ENCODE peak calls at places on chromosomes 4 and X, in nine cellular contexts. B is coronary artery, P is psoas muscle, V is H9, A is endodermal cell, T is body of pancreas, I is spleen, E is brain microvascular endothelial cell, K is tibial nerve. G is an unnamed sample.

GRCh38 chr4:52037730-52038108 is 380 bp downstream of the SGCB start:
- DNase-seq in B (peak), P (peak), V (peak), A (peak), T (no peak), I (no peak), E (no peak), K (no peak), G (peak)

GRCh38 chr4:70858454-70858853 is 18.8 kb upstream of the GRSF1 start:
- DNase-seq in B (no peak), P (no peak), V (no peak), A (no peak), T (no peak), I (no peak), E (no peak), K (no peak), G (no peak)

GRCh38 chr4:76993787-76994641 is 44.5 kb downstream of the SEPTIN11 start:
- DNase-seq in B (no peak), P (no peak), V (no peak), A (no peak), T (peak), I (no peak), E (no peak), K (no peak), G (no peak)

GRCh38 chrX:107483976-107484726 is 34.7 kb downstream of the FRMPD3 start:
- DNase-seq in B (no peak), P (peak), V (peak), A (peak), T (no peak), I (no peak), E (no peak), K (no peak), G (peak)

GRCh38 chr4:53571936-53572580 is 19.2 kb downstream of the LNX1 start:
- DNase-seq in B (no peak), P (no peak), V (no peak), A (no peak), T (no peak), I (no peak), E (no peak), K (no peak), G (no peak)

GRCh38 chr4:138401330-138401729 is 159.2 kb upstream of the SLC7A11 start:
- DNase-seq in B (no peak), P (peak), V (no peak), A (no peak), T (peak), I (no peak), E (no peak), K (no peak), G (no peak)

GRCh38 chr4:23788460-23788859 is 101.4 kb downstream of the PPARGC1A start:
- DNase-seq in B (no peak), P (no peak), V (no peak), A (no peak), T (peak), I (no peak), E (no peak), K (no peak), G (no peak)

GRCh38 chr4:140309124-140309870 is 64.1 kb upstream of the SCOC start:
- DNase-seq in B (no peak), P (no peak), V (peak), A (peak), T (no peak), I (no peak), E (peak), K (no peak), G (no peak)

GRCh38 chr4:67288964-67289363 is 256.3 kb downstream of the CENPC start:
- DNase-seq in B (no peak), P (no peak), V (peak), A (peak), T (no peak), I (no peak), E (peak), K (no peak), G (peak)

GRCh38 chr4:38449506-38450174 is 214.4 kb upstream of the KLF3 start:
- DNase-seq in B (no peak), P (no peak), V (peak), A (peak), T (peak), I (no peak), E (no peak), K (no peak), G (no peak)

GRCh38 chrX:74118503-74118902 is 185.5 kb upstream of the ZCCHC13 start:
- DNase-seq in B (no peak), P (no peak), V (no peak), A (no peak), T (no peak), I (no peak), E (no peak), K (no peak), G (no peak)

DNA sequence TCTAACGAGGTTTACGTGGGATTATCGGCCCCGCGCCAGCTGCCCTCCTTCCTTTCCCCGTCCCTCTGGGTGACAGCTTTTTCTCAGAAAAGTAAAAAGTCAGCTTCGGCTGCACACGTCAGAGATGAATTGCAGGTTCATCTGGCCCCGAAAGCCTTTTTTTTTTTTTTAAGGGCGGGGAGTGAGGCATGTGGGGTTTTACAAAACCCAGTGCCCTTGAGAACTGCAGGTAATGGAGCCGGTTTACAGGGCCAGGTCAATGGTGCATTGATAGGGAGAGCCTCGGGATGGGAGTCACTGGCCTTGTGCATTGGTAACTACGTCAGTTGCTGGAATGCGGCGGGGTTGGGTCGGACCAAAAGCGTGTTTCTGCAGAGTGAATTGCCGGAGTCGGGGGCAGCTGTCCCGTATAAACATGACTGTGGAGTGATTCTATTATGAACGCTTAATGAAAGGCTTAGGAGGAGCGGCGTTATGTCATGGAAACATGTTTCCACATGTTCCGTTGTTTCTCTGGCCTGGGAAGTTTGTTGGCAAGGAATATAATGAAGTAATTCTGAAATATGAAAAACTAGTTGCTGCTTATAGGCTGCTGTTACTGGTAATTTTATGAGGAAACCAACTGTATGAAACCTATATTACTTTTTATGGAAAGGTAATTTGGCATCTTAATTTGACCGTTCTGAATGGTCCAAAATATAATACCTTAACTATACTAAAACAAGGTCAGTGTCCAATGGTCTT is 1.1 kb downstream of the HSPA4L start:
- DNase-seq in B (peak), P (peak), V (peak), A (peak), T (peak), I (peak), E (peak), K (peak), G (peak)
- TF ChIP-seq CTCF in B (no peak), P (no peak), V (no peak), A (no peak), T (no peak), I (no peak), E (no peak), K (no peak), G (no peak)

GRCh38 chrX:30979271-30979670 is 90.2 kb upstream of the TAB3 start:
- DNase-seq in B (no peak), P (no peak), V (no peak), A (no peak), T (no peak), I (no peak), E (no peak), K (no peak), G (no peak)
- H3K27ac ChIP-seq in B (no peak), P (no peak), V (no peak), A (no peak), T (no peak), I (no peak), E (no peak), K (no peak), G (no peak)

GRCh38 chr4:27096142-27096824 is 235.6 kb downstream of the STIM2 start:
- DNase-seq in B (no peak), P (no peak), V (no peak), A (peak), T (no peak), I (no peak), E (no peak), K (no peak), G (no peak)
- TF ChIP-seq CTCF in B (no peak), P (no peak), V (peak), A (peak), T (no peak), I (no peak), E (no peak), K (no peak), G (no peak)

DNA sequence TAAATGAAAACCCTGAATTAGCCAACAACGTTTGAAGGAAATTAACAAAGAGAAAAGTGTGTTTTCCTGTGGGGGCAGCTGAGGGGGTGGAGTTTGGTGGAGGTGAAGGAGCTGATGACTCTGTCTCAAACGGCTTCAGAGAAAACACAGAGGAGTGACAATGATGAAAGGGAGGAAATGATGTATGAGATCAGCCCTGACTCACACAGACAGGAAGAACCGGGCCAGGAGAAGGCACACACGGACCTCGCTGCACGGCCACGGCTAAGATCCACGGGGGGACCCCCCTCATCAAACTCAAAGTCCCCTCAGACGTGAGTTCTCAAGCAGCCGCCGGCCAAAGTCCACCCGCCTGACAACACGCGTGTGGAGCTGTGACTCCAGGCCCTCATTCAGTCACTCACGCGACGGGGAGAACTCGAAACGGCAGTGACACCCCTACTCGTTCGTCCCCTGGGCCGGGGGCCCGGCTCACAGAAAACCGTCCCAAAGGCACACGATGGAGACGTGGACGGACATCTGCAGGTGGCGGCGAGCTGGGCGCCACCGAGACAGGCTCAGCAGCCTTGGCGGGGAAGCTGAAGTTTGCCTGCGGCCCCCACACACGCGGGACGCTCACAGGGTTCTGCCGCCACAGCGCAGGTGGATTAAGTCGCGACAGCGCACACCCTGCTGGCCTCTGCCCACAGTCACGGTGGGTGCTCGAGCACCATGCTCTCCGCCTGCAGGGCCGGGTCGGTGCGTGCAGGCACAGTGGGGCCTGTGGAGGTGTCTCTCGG is 28.8 kb downstream of the PPP2R3B start:
- DNase-seq in B (no peak), P (no peak), V (no peak), A (no peak), T (no peak), I (peak), E (peak), K (no peak), G (no peak)
- H3K27ac ChIP-seq in B (no peak), P (no peak), V (no peak), A (no peak), T (no peak), I (peak), E (no peak), K (no peak), G (no peak)

GRCh38 chrX:137430301-137430700 is 135.6 kb upstream of the ZIC3 start:
- DNase-seq in B (no peak), P (no peak), V (peak), A (peak), T (no peak), I (no peak), E (no peak), K (no peak), G (no peak)

GRCh38 chrX:137428777-137429564 is 137.0 kb upstream of the ZIC3 start:
- DNase-seq in B (no peak), P (no peak), V (peak), A (peak), T (no peak), I (no peak), E (no peak), K (no peak), G (no peak)

GRCh38 chrX:137430984-137431475 is 134.9 kb upstream of the ZIC3 start:
- DNase-seq in B (no peak), P (no peak), V (no peak), A (peak), T (no peak), I (no peak), E (no peak), K (no peak), G (no peak)

GRCh38 chrX:137431693-137432488 is 134.0 kb upstream of the ZIC3 start:
- DNase-seq in B (no peak), P (no peak), V (peak), A (peak), T (no peak), I (no peak), E (no peak), K (no peak), G (no peak)

DNA sequence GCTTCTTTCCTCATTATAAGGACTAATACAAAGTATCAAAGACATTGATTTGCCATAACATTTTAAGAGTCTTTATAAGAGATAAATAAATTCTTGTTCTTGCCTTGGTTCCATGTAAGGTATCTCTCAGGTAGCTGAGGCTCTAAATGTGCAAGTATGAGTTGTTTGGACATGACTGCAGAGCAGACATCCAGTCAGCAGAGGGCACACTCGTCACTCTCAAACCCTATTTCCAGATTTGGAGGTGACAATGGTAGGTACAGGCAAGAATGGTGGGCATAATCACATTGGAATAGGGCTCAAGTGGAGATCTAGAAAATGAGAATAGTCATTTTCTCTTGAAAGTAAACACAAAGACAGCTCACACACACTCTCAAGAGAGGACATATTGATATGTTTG is 133.3 kb upstream of the ZIC3 start:
- DNase-seq in B (no peak), P (no peak), V (peak), A (peak), T (peak), I (no peak), E (no peak), K (no peak), G (no peak)
- TF ChIP-seq CTCF in B (no peak), P (no peak), V (peak), A (peak), T (peak), I (no peak), E (peak), K (no peak), G (peak)

GRCh38 chrX:53084863-53085262 is 2.7 kb downstream of the TSPYL2 start:
- DNase-seq in B (no peak), P (no peak), V (no peak), A (no peak), T (no peak), I (peak), E (no peak), K (no peak), G (no peak)

GRCh38 chrX:53087378-53087777 is 5.2 kb downstream of the TSPYL2 start:
- DNase-seq in B (no peak), P (no peak), V (no peak), A (no peak), T (no peak), I (no peak), E (no peak), K (no peak), G (no peak)

GRCh38 chrX:53086464-53086863 is 4.3 kb downstream of the TSPYL2 start:
- DNase-seq in B (peak), P (no peak), V (no peak), A (no peak), T (peak), I (no peak), E (no peak), K (peak), G (no peak)

GRCh38 chrX:53084043-53084570 is 1.9 kb downstream of the TSPYL2 start:
- DNase-seq in B (no peak), P (no peak), V (no peak), A (no peak), T (no peak), I (no peak), E (no peak), K (no peak), G (no peak)

DNA sequence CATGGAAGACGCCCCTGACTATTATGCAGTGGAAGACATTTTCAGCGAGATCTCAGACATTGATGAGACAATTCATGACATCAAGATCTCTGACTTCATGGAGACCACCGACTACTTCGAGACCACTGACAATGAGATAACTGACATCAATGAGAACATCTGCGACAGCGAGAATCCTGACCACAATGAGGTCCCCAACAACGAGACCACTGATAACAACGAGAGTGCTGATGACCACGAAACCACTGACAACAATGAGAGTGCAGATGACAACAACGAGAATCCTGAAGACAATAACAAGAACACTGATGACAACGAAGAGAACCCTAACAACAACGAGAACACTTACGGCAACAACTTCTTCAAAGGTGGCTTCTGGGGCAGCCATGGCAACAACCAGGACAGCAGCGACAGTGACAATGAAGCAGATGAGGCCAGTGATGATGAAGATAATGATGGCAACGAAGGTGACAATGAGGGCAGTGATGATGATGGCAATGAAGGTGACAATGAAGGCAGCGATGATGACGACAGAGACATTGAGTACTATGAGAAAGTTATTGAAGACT is 3.6 kb downstream of the TSPYL2 start:
- DNase-seq in B (no peak), P (no peak), V (no peak), A (no peak), T (no peak), I (no peak), E (no peak), K (no peak), G (no peak)
- H3K27ac ChIP-seq in B (peak), P (no peak), V (no peak), A (no peak), T (no peak), I (peak), E (no peak), K (peak), G (no peak)

GRCh38 chrX:115563633-115564182 is 2.7 kb downstream of the PLS3 start:
- DNase-seq in B (no peak), P (no peak), V (no peak), A (no peak), T (no peak), I (no peak), E (no peak), K (no peak), G (no peak)
- TF ChIP-seq CTCF in B (no peak), P (no peak), V (peak), A (peak), T (peak), I (no peak), E (no peak), K (no peak), G (no peak)

DNA sequence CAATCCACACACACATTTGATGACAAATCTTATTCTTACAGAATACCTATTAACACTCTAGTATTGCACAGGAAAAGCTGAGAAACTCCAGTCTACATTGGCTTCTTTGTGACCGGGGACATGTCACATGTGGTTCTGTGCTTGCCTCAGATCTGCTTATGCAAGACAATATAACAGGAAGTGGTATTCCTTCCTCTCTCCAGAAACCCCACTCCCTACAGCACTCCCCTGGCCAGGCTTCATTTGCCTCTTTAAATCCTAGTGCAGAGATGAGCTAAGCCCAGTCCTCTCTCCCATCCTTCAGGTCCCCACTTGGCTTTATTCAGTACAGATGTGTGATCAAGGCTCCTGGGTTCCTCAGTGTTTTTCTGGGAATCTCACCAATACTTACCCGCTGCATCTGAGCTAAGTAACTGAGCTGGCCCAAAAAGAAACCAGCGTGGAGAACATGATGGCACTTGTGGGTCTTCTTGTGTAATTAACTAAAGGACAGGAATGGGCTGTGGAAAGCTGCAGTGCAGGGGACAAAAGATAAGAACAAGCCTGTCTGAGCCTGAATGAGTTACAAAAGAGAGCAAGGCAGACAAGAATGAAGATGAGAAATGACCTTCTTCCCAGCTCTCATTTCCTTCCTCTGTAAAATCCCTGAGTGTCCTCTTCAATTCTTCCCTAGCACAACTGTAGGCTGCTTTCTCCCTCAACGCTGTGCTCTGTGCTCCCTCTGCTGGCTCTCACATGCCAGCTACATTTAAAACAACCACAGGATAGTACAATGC is 105.6 kb downstream of the HNRNPD start:
- DNase-seq in B (no peak), P (peak), V (peak), A (peak), T (peak), I (no peak), E (peak), K (peak), G (peak)
- H3K27ac ChIP-seq in B (no peak), P (no peak), V (no peak), A (no peak), T (no peak), I (peak), E (no peak), K (no peak), G (no peak)

G was measured in WERI-Rb-1.